ENCODE peak calls at places on chromosomes 2 and 18, in four cellular contexts. P is BE2C, Q is fibroblast of lung, E is progenitor cell of endocrine pancreas. D is an unnamed sample.

GRCh38 chr18:2825613-2826205 is 21.1 kb upstream of the EMILIN2 start:
- DNase-seq in P (no peak), Q (no peak), E (no peak), D (no peak)

GRCh38 chr2:64228923-64229322 is 84.7 kb upstream of the PELI1 start:
- DNase-seq in P (no peak), Q (no peak), E (no peak), D (peak)

GRCh38 chr2:207103132-207103531 is 62.6 kb downstream of the KLF7 start:
- DNase-seq in P (no peak), Q (no peak), E (no peak), D (peak)

GRCh38 chr2:86807462-86808275 is 17.0 kb upstream of the CD8A start:
- DNase-seq in P (peak), Q (peak), E (peak), D (peak)

GRCh38 chr2:39547811-39548719 is 111.0 kb upstream of the MAP4K3 start:
- DNase-seq in P (no peak), Q (peak), E (no peak), D (peak)

GRCh38 chr2:130819915-130820861 is 16.5 kb upstream of the ARHGEF4 start:
- DNase-seq in P (no peak), Q (no peak), E (no peak), D (peak)

GRCh38 chr2:111227716-111228141 is 107.0 kb downstream of the BCL2L11 start:
- DNase-seq in P (no peak), Q (peak), E (no peak), D (no peak)

GRCh38 chr2:240229603-240230423 is 89.4 kb upstream of the OTOS start:
- DNase-seq in P (no peak), Q (peak), E (no peak), D (peak)

GRCh38 chr18:50611529-50611941 is 51.6 kb downstream of the MAPK4 start:
- DNase-seq in P (no peak), Q (no peak), E (no peak), D (peak)

GRCh38 chr2:85156141-85156540 is 22.9 kb downstream of the TCF7L1 start:
- DNase-seq in P (no peak), Q (peak), E (no peak), D (no peak)

GRCh38 chr2:236177604-236177966 is 9.4 kb upstream of the GBX2 start:
- DNase-seq in P (peak), Q (peak), E (no peak), D (peak)

GRCh38 chr2:217162533-217162932 is 302.7 kb upstream of the TNP1 start:
- DNase-seq in P (no peak), Q (peak), E (no peak), D (peak)

GRCh38 chr18:35756506-35757117 is 175.1 kb downstream of the GALNT1 start:
- DNase-seq in P (peak), Q (peak), E (peak), D (peak)

GRCh38 chr2:21372654-21373053 is 248.9 kb downstream of the TDRD15 start:
- DNase-seq in P (peak), Q (peak), E (no peak), D (peak)

GRCh38 chr2:20991031-20991430 is 52.8 kb downstream of the APOB start:
- DNase-seq in P (no peak), Q (no peak), E (no peak), D (no peak)

GRCh38 chr18:9609190-9609589 is 5.2 kb downstream of the PPP4R1 start:
- DNase-seq in P (no peak), Q (no peak), E (no peak), D (peak)

GRCh38 chr2:180015951-180016709 is 9.0 kb upstream of the CWC22 start:
- DNase-seq in P (no peak), Q (peak), E (no peak), D (peak)

GRCh38 chr18:69787825-69788547 is 159.7 kb downstream of the CD226 start:
- DNase-seq in P (no peak), Q (peak), E (no peak), D (peak)

GRCh38 chr18:79399275-79400081 is 3.7 kb downstream of the NFATC1 start:
- DNase-seq in P (no peak), Q (no peak), E (no peak), D (no peak)

GRCh38 chr2:96111823-96112500 is 4.4 kb downstream of the ADRA2B start:
- DNase-seq in P (no peak), Q (no peak), E (no peak), D (no peak)

GRCh38 chr2:62149708-62150107 is 46.2 kb upstream of the B3GNT2 start:
- DNase-seq in P (peak), Q (peak), E (no peak), D (peak)

GRCh38 chr2:109560265-109560664 is 53.5 kb downstream of the SEPTIN10 start:
- DNase-seq in P (no peak), Q (no peak), E (no peak), D (peak)

GRCh38 chr2:42197792-42198191 is 28.6 kb downstream of the EML4 start:
- DNase-seq in P (no peak), Q (no peak), E (no peak), D (no peak)

GRCh38 chr2:129699781-129700573 is 279.5 kb upstream of the RAB6C start:
- DNase-seq in P (no peak), Q (no peak), E (no peak), D (peak)

GRCh38 chr2:228827056-228827455 is 444.0 kb downstream of the PID1 start:
- DNase-seq in P (no peak), Q (peak), E (no peak), D (peak)

GRCh38 chr2:21020668-21021288 is 23.1 kb downstream of the APOB start:
- DNase-seq in P (no peak), Q (no peak), E (no peak), D (no peak)

GRCh38 chr2:138485019-138485418 is 16.6 kb upstream of the SPOPL start:
- DNase-seq in P (no peak), Q (no peak), E (no peak), D (peak)

GRCh38 chr18:76456823-76457222 is 38.2 kb downstream of the ZNF516 start:
- DNase-seq in P (no peak), Q (no peak), E (no peak), D (no peak)

GRCh38 chr2:210502997-210503621 is 26.6 kb upstream of the LANCL1 start:
- DNase-seq in P (peak), Q (peak), E (no peak), D (peak)

GRCh38 chr2:104844813-104845551 is 8.9 kb upstream of the POU3F3 start:
- DNase-seq in P (no peak), Q (no peak), E (no peak), D (no peak)

GRCh38 chr2:225282858-225283693 is 116.4 kb upstream of the NYAP2 start:
- DNase-seq in P (peak), Q (peak), E (no peak), D (peak)

GRCh38 chr2:172095146-172095904 is 7.4 kb downstream of the DLX2 start:
- DNase-seq in P (peak), Q (peak), E (no peak), D (peak)

GRCh38 chr2:17318013-17318412 is 200.2 kb downstream of the RAD51AP2 start:
- DNase-seq in P (no peak), Q (no peak), E (no peak), D (no peak)

GRCh38 chr2:41657231-41657630 is 390.6 kb upstream of the PKDCC start:
- DNase-seq in P (no peak), Q (peak), E (no peak), D (no peak)

GRCh38 chr18:9475643-9476580 is 599 bp downstream of the RALBP1 start:
- DNase-seq in P (no peak), Q (peak), E (no peak), D (peak)

GRCh38 chr2:191376981-191377629 is 131.9 kb downstream of the MYO1B start:
- DNase-seq in P (peak), Q (peak), E (no peak), D (peak)

GRCh38 chr2:54677476-54678265 is 45.8 kb upstream of the EML6 start:
- DNase-seq in P (no peak), Q (no peak), E (no peak), D (no peak)

GRCh38 chr18:50581517-50581916 is 21.6 kb downstream of the MAPK4 start:
- DNase-seq in P (no peak), Q (no peak), E (no peak), D (no peak)

GRCh38 chr2:98713332-98714015 is 17.5 kb downstream of the MGAT4A start:
- DNase-seq in P (no peak), Q (no peak), E (no peak), D (no peak)

GRCh38 chr18:11947214-11948119 is 33.8 kb upstream of the IMPA2 start:
- DNase-seq in P (no peak), Q (peak), E (peak), D (peak)

DNA sequence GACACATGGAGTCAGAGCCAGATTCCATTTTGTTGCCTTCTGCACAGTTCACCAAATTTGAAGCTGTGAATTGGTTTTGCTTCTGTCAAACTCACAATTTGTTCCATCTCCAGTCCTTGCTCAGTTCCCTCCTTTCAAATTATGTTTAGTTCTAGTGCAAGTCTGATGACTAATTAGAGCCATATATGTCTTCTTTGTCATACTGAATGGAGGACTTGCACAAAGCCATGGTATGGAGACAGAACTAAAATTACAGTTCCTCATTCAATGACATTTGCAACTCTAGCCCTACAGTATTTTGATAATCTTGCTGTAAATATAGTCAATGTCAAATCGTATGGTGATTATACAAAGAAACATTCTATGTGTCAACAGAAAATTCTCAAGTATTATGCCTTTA is 936.9 kb upstream of the CELF4 start:
- DNase-seq in P (no peak), Q (no peak), E (no peak), D (no peak)
- TF ChIP-seq CTCF in P (no peak), Q (no peak), E (no peak), D (no peak)

GRCh38 chr2:221372156-221372870 is 199.8 kb downstream of the EPHA4 start:
- DNase-seq in P (no peak), Q (no peak), E (no peak), D (no peak)
- TF ChIP-seq CTCF in P (no peak), Q (no peak), E (peak), D (peak)

GRCh38 chr2:174603280-174603679 is 5.7 kb upstream of the WIPF1 start:
- DNase-seq in P (peak), Q (peak), E (no peak), D (peak)

GRCh38 chr2:174606336-174606735 is 8.7 kb upstream of the WIPF1 start:
- DNase-seq in P (peak), Q (peak), E (no peak), D (peak)

GRCh38 chr2:174607584-174607983 is 10.0 kb upstream of the WIPF1 start:
- DNase-seq in P (no peak), Q (no peak), E (no peak), D (no peak)

GRCh38 chr2:174607989-174608865 is 10.6 kb upstream of the WIPF1 start:
- DNase-seq in P (peak), Q (no peak), E (no peak), D (no peak)

DNA sequence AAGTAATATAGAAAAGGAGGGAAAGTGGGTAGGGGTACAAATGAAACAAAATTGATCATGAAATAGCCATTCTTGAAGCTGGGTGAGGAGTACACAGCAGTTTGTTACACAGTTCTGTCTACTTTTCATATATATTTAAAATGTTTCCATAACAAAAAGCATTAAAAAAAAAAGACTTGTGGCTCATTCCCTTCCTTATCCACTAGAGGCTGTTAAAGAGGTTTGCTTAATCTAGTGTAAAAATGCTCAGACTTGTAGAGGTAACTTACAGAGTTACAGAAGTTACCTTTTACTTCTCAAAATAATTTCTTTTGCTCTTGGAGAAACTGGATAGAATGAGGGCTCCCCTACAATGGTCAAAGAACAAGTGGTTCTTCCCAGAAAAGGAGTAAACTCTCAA is 8.1 kb upstream of the WIPF1 start:
- DNase-seq in P (no peak), Q (peak), E (no peak), D (peak)
- TF ChIP-seq CTCF in P (peak), Q (peak), E (peak), D (peak)

DNA sequence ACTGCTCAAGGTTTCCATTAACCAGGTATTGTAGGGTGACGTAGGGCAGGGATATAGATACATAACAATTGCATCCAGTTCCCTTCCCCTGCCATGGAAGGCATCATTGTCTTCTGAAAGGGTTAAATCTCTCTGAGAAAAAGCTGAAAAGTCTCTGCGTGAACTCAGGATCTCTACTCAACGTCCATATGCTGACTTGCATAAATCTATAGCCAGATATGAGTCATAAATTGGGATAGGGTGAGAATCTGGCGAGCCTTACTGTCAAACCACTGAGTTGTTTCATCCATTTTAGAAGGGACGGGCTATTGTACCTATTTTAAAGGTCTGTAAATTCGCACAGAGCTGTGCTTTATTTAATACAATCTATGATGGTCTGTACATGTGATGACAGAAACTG is 258.3 kb downstream of the L3MBTL4 start:
- DNase-seq in P (no peak), Q (no peak), E (no peak), D (no peak)
- TF ChIP-seq CTCF in P (no peak), Q (no peak), E (no peak), D (no peak)

GRCh38 chr2:32627901-32628645 is at the start of gene TTC27:
- DNase-seq in P (peak), Q (peak), E (peak), D (peak)

GRCh38 chr2:32624813-32625212 is 3.0 kb upstream of the TTC27 start:
- DNase-seq in P (no peak), Q (no peak), E (no peak), D (no peak)

GRCh38 chr2:32626591-32627221 is 1.1 kb upstream of the TTC27 start:
- DNase-seq in P (no peak), Q (no peak), E (no peak), D (no peak)

GRCh38 chr2:32623311-32623706 is 4.5 kb upstream of the TTC27 start:
- DNase-seq in P (no peak), Q (no peak), E (no peak), D (no peak)

GRCh38 chr2:32627441-32627900 is 379 bp upstream of the TTC27 start:
- DNase-seq in P (peak), Q (peak), E (no peak), D (peak)
- TF ChIP-seq CTCF in P (no peak), Q (peak), E (peak), D (peak)

GRCh38 chr2:177326591-177326990 is 62.1 kb upstream of the NFE2L2 start:
- DNase-seq in P (no peak), Q (no peak), E (no peak), D (peak)
- TF ChIP-seq CTCF in P (no peak), Q (no peak), E (no peak), D (peak)

GRCh38 chr2:3046170-3046865 is 331.3 kb downstream of the EIPR1 start:
- DNase-seq in P (no peak), Q (no peak), E (no peak), D (no peak)

GRCh38 chr2:3054066-3054465 is 323.6 kb downstream of the EIPR1 start:
- DNase-seq in P (no peak), Q (no peak), E (no peak), D (no peak)

GRCh38 chr2:3045318-3045921 is 332.2 kb downstream of the EIPR1 start:
- DNase-seq in P (no peak), Q (no peak), E (no peak), D (no peak)

GRCh38 chr2:3051266-3051665 is 326.4 kb downstream of the EIPR1 start:
- DNase-seq in P (no peak), Q (no peak), E (no peak), D (no peak)
- TF ChIP-seq CTCF in P (no peak), Q (no peak), E (no peak), D (no peak)